ENCODE peak calls at places on chromosomes 4 and X, in five cellular contexts. R, K, J, E and L are unnamed samples.

GRCh38 chr4:156971168-156971601 is 414 bp downstream of the PDGFC start:
- DNase-seq in R (peak), K (peak), J (no peak), E (no peak), L (no peak)

GRCh38 chrX:15505104-15505503 is 4.5 kb downstream of the BMX start:
- DNase-seq in R (no peak), K (no peak), J (peak), E (no peak), L (no peak)

GRCh38 chr4:106149026-106149425 is 167.0 kb downstream of the TBCK start:
- DNase-seq in R (no peak), K (no peak), J (no peak), E (no peak), L (no peak)

GRCh38 chr4:8278009-8278395 is 8.4 kb downstream of the HTRA3 start:
- DNase-seq in R (no peak), K (no peak), J (no peak), E (no peak), L (no peak)

GRCh38 chr4:188779586-188779985 is 640.3 kb downstream of the TRIML1 start:
- DNase-seq in R (no peak), K (no peak), J (peak), E (no peak), L (no peak)

GRCh38 chrX:18701621-18702361 is 5.7 kb upstream of the PPEF1 start:
- DNase-seq in R (peak), K (peak), J (peak), E (no peak), L (no peak)

GRCh38 chr4:177759714-177760113 is 317.5 kb upstream of the AGA start:
- DNase-seq in R (no peak), K (no peak), J (peak), E (no peak), L (no peak)

GRCh38 chrX:88355252-88355651 is 391.8 kb upstream of the CPXCR1 start:
- DNase-seq in R (no peak), K (no peak), J (no peak), E (no peak), L (no peak)

GRCh38 chrX:47093248-47093647 is 15.0 kb downstream of the RGN start:
- DNase-seq in R (no peak), K (no peak), J (peak), E (no peak), L (no peak)

GRCh38 chrX:45598841-45599240 is 398.2 kb upstream of the DIPK2B start:
- DNase-seq in R (no peak), K (no peak), J (no peak), E (peak), L (no peak)

GRCh38 chr4:126627255-126627654 is 1005.5 kb upstream of the INTU start:
- DNase-seq in R (no peak), K (no peak), J (peak), E (no peak), L (no peak)
- TF ChIP-seq CTCF in R (no peak), K (no peak), J (peak), E (peak), L (peak)

GRCh38 chrX:21158678-21159077 is 215.5 kb upstream of the CNKSR2 start:
- DNase-seq in R (no peak), K (no peak), J (no peak), E (no peak), L (no peak)

GRCh38 chrX:21153033-21153432 is 221.2 kb upstream of the CNKSR2 start:
- DNase-seq in R (no peak), K (no peak), J (no peak), E (no peak), L (no peak)

GRCh38 chrX:21150208-21150607 is 224.0 kb upstream of the CNKSR2 start:
- DNase-seq in R (no peak), K (no peak), J (no peak), E (no peak), L (no peak)

GRCh38 chrX:21151051-21151450 is 223.2 kb upstream of the CNKSR2 start:
- DNase-seq in R (no peak), K (no peak), J (no peak), E (no peak), L (no peak)

GRCh38 chrX:21153503-21153902 is 220.7 kb upstream of the CNKSR2 start:
- DNase-seq in R (peak), K (no peak), J (peak), E (no peak), L (no peak)
- H3K4me3 ChIP-seq in R (no peak), K (no peak), J (no peak), E (no peak), L (no peak)

GRCh38 chrX:141724186-141724585 is 25.6 kb upstream of the SPANXD start:
- DNase-seq in R (no peak), K (no peak), J (no peak), E (no peak), L (no peak)
- TF ChIP-seq CTCF in R (no peak), K (no peak), J (no peak), E (no peak), L (no peak)

GRCh38 chr4:90007494-90008167 is 113.0 kb downstream of the MMRN1 start:
- DNase-seq in R (no peak), K (no peak), J (no peak), E (no peak), L (no peak)
- H3K4me3 ChIP-seq in R (no peak), K (no peak), J (no peak), E (no peak), L (no peak)

GRCh38 chrX:16946971-16947562 is 609 bp downstream of the REPS2 start:
- DNase-seq in R (peak), K (peak), J (no peak), E (no peak), L (no peak)

GRCh38 chrX:16950423-16950822 is 4.0 kb downstream of the REPS2 start:
- DNase-seq in R (no peak), K (no peak), J (no peak), E (no peak), L (no peak)

GRCh38 chrX:16946361-16946964 is at the start of gene REPS2:
- DNase-seq in R (peak), K (peak), J (peak), E (no peak), L (no peak)
- TF ChIP-seq CTCF in R (no peak), K (no peak), J (no peak), E (no peak), L (no peak)

GRCh38 chr4:84939111-84939510 is 27.4 kb downstream of the WDFY3 start:
- DNase-seq in R (no peak), K (no peak), J (no peak), E (no peak), L (no peak)
- H3K4me3 ChIP-seq in R (no peak), K (no peak), J (no peak), E (no peak), L (no peak)

DNA sequence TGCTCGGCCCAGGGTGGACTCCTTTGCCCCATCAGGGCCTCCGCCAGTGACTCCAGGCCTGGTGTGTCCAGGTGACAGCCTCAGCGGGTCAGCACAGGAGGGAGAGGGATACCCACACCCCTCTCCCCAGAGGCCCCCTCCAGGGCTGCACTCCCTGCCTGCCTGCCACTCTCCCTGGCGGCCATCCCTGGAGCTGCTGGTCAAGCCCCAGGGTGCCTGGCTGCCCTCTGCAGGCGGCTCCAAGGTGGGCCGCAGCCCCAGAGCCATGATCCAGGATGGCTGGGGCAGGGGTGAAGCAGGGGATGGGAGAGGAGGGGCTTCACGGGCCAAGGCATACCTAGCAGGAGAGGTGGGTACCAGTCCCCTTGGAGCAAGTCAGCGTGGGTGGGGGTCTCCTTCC is 3.8 kb downstream of the FGFRL1 start:
- DNase-seq in R (no peak), K (no peak), J (no peak), E (no peak), L (no peak)
- TF ChIP-seq CTCF in R (no peak), K (no peak), J (no peak), E (no peak), L (no peak)

DNA sequence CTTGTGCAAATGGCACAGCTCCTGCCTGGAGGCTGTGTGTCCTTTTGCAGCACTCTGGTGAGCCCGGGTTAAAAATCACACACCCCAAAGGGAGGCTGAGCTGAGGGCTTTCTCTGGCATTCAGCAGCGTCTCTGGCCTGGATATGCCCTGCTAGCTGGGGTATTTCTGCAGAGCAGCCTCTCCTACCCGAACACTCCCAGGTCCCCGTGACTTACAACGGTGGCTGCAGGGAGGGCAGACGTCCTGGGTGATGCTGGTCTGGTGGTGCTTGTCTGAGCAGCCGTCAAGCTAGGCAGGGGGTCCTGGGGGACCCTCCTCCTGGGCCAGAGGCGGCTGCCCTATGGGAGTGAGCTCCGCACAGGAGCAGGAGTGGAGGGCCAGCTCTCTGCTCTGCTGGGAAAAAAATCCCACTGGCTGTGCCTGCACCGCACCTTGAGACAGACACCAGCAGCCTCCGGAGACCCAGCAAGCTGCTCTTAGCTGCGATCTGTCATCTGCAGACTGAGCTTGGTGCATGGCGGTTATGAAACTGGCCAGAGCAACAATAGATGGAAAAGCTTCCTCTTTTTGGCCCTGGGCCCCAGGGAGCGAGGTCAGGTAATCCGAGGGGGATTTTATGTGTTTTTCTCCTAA is 41.3 kb upstream of the ASMTL start:
- DNase-seq in R (no peak), K (no peak), J (no peak), E (no peak), L (no peak)
- H3K4me3 ChIP-seq in R (no peak), K (no peak), J (no peak), E (no peak), L (no peak)

GRCh38 chr4:5069916-5070315 is 18.6 kb downstream of the STK32B start:
- DNase-seq in R (no peak), K (no peak), J (no peak), E (no peak), L (peak)
- TF ChIP-seq CTCF in R (no peak), K (no peak), J (no peak), E (no peak), L (no peak)